ENCODE peak calls at places on chromosomes 1 and 21, in nine cellular contexts. L is stomach, H is tibial nerve, T is A549, Z is transverse colon, J is IMR-90, R is ovary, A is H1, O is adrenal gland. S is an unnamed sample.

GRCh38 chr1:156644146-156644545 is 2.2 kb downstream of the BCAN start:
- DNase-seq in L (no peak), H (no peak), T (no peak), Z (no peak), J (no peak), R (no peak), A (no peak), O (no peak), S (no peak)

GRCh38 chr1:25831569-25832196 is 11.9 kb downstream of the MTFR1L start:
- DNase-seq in L (no peak), H (no peak), T (no peak), Z (no peak), J (no peak), R (no peak), A (no peak), O (no peak), S (no peak)

GRCh38 chr1:112935474-112936289 is 20.3 kb downstream of the SLC16A1 start:
- DNase-seq in L (no peak), H (no peak), T (peak; percentile 43), Z (no peak), J (peak; percentile 78), R (no peak), A (no peak), O (no peak), S (no peak)

GRCh38 chr1:163706915-163707314 is 385.2 kb downstream of the NUF2 start:
- DNase-seq in L (no peak), H (no peak), T (no peak), Z (no peak), J (no peak), R (no peak), A (no peak), O (no peak), S (no peak)

GRCh38 chr1:240000634-240001033 is 91.0 kb upstream of the FMN2 start:
- DNase-seq in L (no peak), H (no peak), T (no peak), Z (no peak), J (peak; percentile 82), R (no peak), A (no peak), O (no peak), S (no peak)

GRCh38 chr1:83516369-83516768 is 482.6 kb downstream of the TTLL7 start:
- DNase-seq in L (no peak), H (no peak), T (no peak), Z (no peak), J (no peak), R (no peak), A (no peak), O (no peak), S (no peak)

GRCh38 chr1:19323987-19324664 is 12.0 kb downstream of the SLC66A1 start:
- DNase-seq in L (no peak), H (no peak), T (no peak), Z (no peak), J (no peak), R (no peak), A (no peak), O (no peak), S (no peak)

GRCh38 chr1:76961181-76961580 is 93.9 kb downstream of the ST6GALNAC5 start:
- DNase-seq in L (no peak), H (no peak), T (no peak), Z (no peak), J (peak; percentile 33), R (no peak), A (no peak), O (no peak), S (no peak)

GRCh38 chr1:85366391-85366790 is 90.0 kb upstream of the BCL10 start:
- DNase-seq in L (no peak), H (no peak), T (no peak), Z (no peak), J (peak; percentile 93), R (no peak), A (no peak), O (no peak), S (no peak)

GRCh38 chr21:43924421-43925095 is 59.5 kb downstream of the AGPAT3 start:
- DNase-seq in L (no peak), H (no peak), T (no peak), Z (no peak), J (no peak), R (no peak), A (peak; percentile 46), O (no peak), S (no peak)

GRCh38 chr1:32953495-32953894 is 11.1 kb downstream of the RNF19B start:
- DNase-seq in L (no peak), H (no peak), T (peak; percentile 48), Z (no peak), J (peak; percentile 77), R (no peak), A (no peak), O (no peak), S (no peak)

GRCh38 chr1:208228550-208228949 is 15.6 kb downstream of the PLXNA2 start:
- DNase-seq in L (no peak), H (no peak), T (no peak), Z (no peak), J (no peak), R (no peak), A (no peak), O (no peak), S (no peak)

GRCh38 chr1:155834296-155834926 is 22.6 kb downstream of the GON4L start:
- DNase-seq in L (no peak), H (no peak), T (peak; percentile 29), Z (no peak), J (peak; percentile 70), R (no peak), A (no peak), O (no peak), S (no peak)

GRCh38 chr1:39409055-39409816 is 82.2 kb upstream of the BMP8A start:
- DNase-seq in L (peak; percentile 43), H (peak; percentile 25), T (peak; percentile 21), Z (peak; percentile 34), J (peak; percentile 75), R (peak; percentile 53), A (peak; percentile 76), O (peak; percentile 43), S (peak; percentile 51)

GRCh38 chr21:35896060-35896459 is 164.3 kb downstream of the SETD4 start:
- DNase-seq in L (no peak), H (no peak), T (no peak), Z (no peak), J (no peak), R (no peak), A (no peak), O (no peak), S (no peak)

GRCh38 chr1:244341455-244342450 is 110.0 kb downstream of the ADSS2 start:
- DNase-seq in L (no peak), H (no peak), T (peak; percentile 73), Z (peak; percentile 41), J (no peak), R (no peak), A (peak; percentile 59), O (no peak), S (no peak)

GRCh38 chr1:9877962-9878361 is 32.1 kb downstream of the CTNNBIP1 start:
- DNase-seq in L (peak; percentile 67), H (no peak), T (no peak), Z (peak; percentile 38), J (no peak), R (no peak), A (no peak), O (no peak), S (no peak)

DNA sequence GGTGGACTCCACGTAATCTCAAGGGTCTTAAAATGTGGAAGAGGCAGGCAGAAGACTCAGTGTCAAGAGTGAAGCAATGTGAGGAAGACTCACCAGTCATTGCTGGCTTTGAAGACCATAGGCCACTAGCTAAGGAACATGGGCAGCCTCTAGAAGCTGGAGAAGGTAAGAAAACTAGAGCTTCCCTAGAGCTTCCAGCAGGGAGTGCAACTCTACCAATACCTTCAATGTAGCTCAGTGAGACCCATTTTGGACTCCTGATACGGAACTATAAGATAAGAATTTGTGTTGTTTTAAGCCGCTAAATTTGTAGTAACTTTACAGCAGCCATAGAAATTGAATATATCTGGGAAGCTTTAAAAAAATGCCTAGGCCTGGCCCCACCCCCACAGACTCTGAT is 18.9 kb downstream of the METTL13 start:
- DNase-seq in L (no peak), H (no peak), T (no peak), Z (no peak), J (no peak), R (no peak), A (no peak), O (no peak), S (no peak)
- TF ChIP-seq CTCF in L (no peak), H (no peak), T (no peak), Z (no peak), J (no peak), R (no peak), A (peak; percentile 11), O (no peak), S (no peak)

DNA sequence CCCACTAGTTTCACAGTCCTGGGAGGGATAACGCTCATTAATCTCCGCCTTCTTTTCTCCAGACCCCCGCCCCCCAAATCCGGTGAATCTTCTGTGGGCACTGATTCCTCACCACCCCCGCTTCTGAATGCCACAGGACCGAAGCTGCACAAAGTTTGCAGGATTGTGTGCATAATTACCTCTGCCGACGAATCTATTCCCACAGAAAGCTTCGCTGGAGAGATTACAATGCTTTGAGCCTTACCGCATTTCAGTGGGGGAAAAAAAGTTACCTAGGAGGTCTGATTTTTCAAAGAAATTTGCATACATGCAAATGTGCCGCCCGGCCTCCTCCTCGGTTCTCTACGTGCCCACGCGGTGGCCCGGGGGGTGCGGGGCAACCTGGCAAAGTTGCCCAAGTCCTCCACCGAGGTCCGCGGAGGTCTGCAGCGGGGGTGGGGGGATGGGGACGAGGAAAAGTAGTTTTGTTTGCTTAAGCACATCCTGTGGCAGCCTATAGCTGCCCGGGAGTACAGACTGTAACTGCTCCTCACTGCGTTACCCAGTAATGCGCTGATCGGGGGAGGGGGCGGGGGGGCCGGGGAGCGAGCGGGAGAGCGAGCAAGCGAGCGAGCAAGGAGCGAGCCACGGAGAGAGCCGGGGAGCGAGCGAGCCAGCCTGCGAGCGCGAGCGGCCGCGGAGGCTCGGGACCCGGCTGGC is 575 bp upstream of the NFIA start:
- DNase-seq in L (peak; percentile 36), H (no peak), T (peak; percentile 84), Z (peak; percentile 63), J (peak; percentile 38), R (peak; percentile 70), A (peak; percentile 69), O (peak; percentile 68), S (peak; percentile 48)
- TF ChIP-seq POLR2A in L (no peak), H (no peak), T (no peak), Z (no peak), J (no peak), R (no peak), A (no peak), O (peak; percentile 33), S (no peak)

DNA sequence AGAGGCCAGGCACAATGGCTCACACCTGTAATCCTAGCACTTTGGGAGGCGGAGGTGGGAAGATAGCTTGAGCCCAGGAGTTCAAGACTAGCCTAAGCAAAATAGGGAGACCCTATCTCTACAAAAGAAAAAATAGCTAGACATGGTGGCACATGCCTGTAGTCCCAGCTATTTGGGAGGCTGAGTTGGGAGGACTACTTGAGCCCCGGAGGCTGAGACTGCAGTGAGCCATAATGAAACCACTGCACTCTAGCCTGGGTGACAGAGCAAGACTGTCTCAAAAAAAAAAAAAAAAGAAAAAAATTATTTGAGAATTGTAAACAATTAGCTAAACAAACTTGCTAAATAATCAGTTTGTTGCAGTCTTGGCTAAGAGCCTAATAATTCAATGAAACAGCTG is 10.6 kb upstream of the DNAJB4 start:
- DNase-seq in L (no peak), H (no peak), T (no peak), Z (no peak), J (no peak), R (no peak), A (no peak), O (no peak), S (no peak)
- H3K27ac ChIP-seq in L (no peak overlapping the region), H (no peak overlapping the region), T (no peak overlapping the region), Z (no peak overlapping the region), J (no peak overlapping the region), R (no peak overlapping the region), A (no peak overlapping the region), O (no peak overlapping the region), S (no peak overlapping the region)

GRCh38 chr21:39193380-39193779 is 10.1 kb upstream of the PSMG1 start:
- DNase-seq in L (no peak), H (no peak), T (no peak), Z (no peak), J (no peak), R (no peak), A (no peak), O (no peak), S (no peak)
- TF ChIP-seq CTCF in L (no peak), H (no peak), T (no peak), Z (no peak), J (no peak), R (no peak), A (no peak), O (no peak), S (no peak)

S was measured in uterus.